ENCODE peak calls at places on chromosomes 12 and 14, in eight cellular contexts. One of them, this sample, is unnamed.
A peak's percentile ranks its signal among the peaks of the same experiment; 100 is the strongest.

GRCh38 chr12:124500232-124501079 is 67.0 kb downstream of the NCOR2 start:
- DNase-seq in ovary: no peak
- DNase-seq in body of pancreas: peak; percentile 67
- DNase-seq in astrocyte: peak; percentile 87
- DNase-seq in neuronal stem cell: peak; percentile 43
- DNase-seq in PC-3: peak; percentile 23
- DNase-seq in spleen: peak; percentile 68
- DNase-seq in aorta: no peak
- DNase-seq in this sample: no peak

GRCh38 chr12:82852529-82852928 is 165.8 kb downstream of the TMTC2 start:
- DNase-seq in ovary: no peak
- DNase-seq in spleen: no peak
- DNase-seq in PC-3: no peak
- DNase-seq in neuronal stem cell: no peak
- DNase-seq in body of pancreas: no peak
- DNase-seq in astrocyte: no peak
- DNase-seq in aorta: no peak
- DNase-seq in this sample: no peak

GRCh38 chr12:47763481-47764344 is 5.0 kb upstream of the RAPGEF3 start:
- DNase-seq in PC-3: no peak
- DNase-seq in body of pancreas: no peak
- DNase-seq in spleen: no peak
- DNase-seq in aorta: no peak
- DNase-seq in ovary: no peak
- DNase-seq in neuronal stem cell: no peak
- DNase-seq in astrocyte: no peak
- DNase-seq in this sample: no peak

GRCh38 chr12:9319044-9319841 is 111.0 kb upstream of the PZP start:
- DNase-seq in astrocyte: no peak
- DNase-seq in ovary: no peak
- DNase-seq in aorta: no peak
- DNase-seq in PC-3: no peak
- DNase-seq in body of pancreas: no peak
- DNase-seq in spleen: no peak
- DNase-seq in neuronal stem cell: no peak
- DNase-seq in this sample: no peak

GRCh38 chr14:103563089-103563620 is 395 bp downstream of the COA8 start:
- DNase-seq in PC-3: peak; percentile 60
- DNase-seq in body of pancreas: peak; percentile 74
- DNase-seq in astrocyte: no peak
- DNase-seq in ovary: no peak
- DNase-seq in neuronal stem cell: no peak
- DNase-seq in aorta: no peak
- DNase-seq in spleen: no peak
- DNase-seq in this sample: no peak

GRCh38 chr12:58567189-58567588 is 353.1 kb downstream of the LRIG3 start:
- DNase-seq in aorta: no peak
- DNase-seq in ovary: no peak
- DNase-seq in neuronal stem cell: no peak
- DNase-seq in spleen: no peak
- DNase-seq in PC-3: no peak
- DNase-seq in astrocyte: no peak
- DNase-seq in body of pancreas: no peak
- DNase-seq in this sample: no peak

GRCh38 chr12:75878382-75878720 is 153.2 kb downstream of the PHLDA1 start:
- DNase-seq in aorta: no peak
- DNase-seq in PC-3: no peak
- DNase-seq in astrocyte: no peak
- DNase-seq in body of pancreas: no peak
- DNase-seq in spleen: no peak
- DNase-seq in ovary: peak; percentile 11
- DNase-seq in neuronal stem cell: no peak
- DNase-seq in this sample: peak; percentile 82

GRCh38 chr12:7695159-7695930 is at the start of gene GDF3:
- DNase-seq in spleen: no peak
- DNase-seq in ovary: no peak
- DNase-seq in astrocyte: no peak
- DNase-seq in body of pancreas: peak; percentile 28
- DNase-seq in PC-3: no peak
- DNase-seq in aorta: no peak
- DNase-seq in neuronal stem cell: no peak
- DNase-seq in this sample: no peak

GRCh38 chr12:113299619-113300237 is 35.2 kb downstream of the SLC8B1 start:
- DNase-seq in astrocyte: peak; percentile 79
- DNase-seq in ovary: peak; percentile 78
- DNase-seq in body of pancreas: peak; percentile 62
- DNase-seq in neuronal stem cell: no peak
- DNase-seq in PC-3: peak; percentile 94
- DNase-seq in spleen: no peak
- DNase-seq in aorta: peak; percentile 88
- DNase-seq in this sample: peak; percentile 81

GRCh38 chr12:88764781-88765470 is 184.7 kb upstream of the KITLG start:
- DNase-seq in spleen: no peak
- DNase-seq in neuronal stem cell: no peak
- DNase-seq in ovary: no peak
- DNase-seq in astrocyte: peak; percentile 4
- DNase-seq in PC-3: no peak
- DNase-seq in aorta: no peak
- DNase-seq in body of pancreas: no peak
- DNase-seq in this sample: no peak

GRCh38 chr12:48788852-48789775 is at the start of gene ADCY6:
- DNase-seq in PC-3: peak; percentile 72
- DNase-seq in astrocyte: peak; percentile 65
- DNase-seq in neuronal stem cell: peak; percentile 84
- DNase-seq in spleen: peak; percentile 83
- DNase-seq in aorta: peak; percentile 93
- DNase-seq in ovary: peak; percentile 78
- DNase-seq in body of pancreas: peak; percentile 89
- DNase-seq in this sample: peak; percentile 57

DNA sequence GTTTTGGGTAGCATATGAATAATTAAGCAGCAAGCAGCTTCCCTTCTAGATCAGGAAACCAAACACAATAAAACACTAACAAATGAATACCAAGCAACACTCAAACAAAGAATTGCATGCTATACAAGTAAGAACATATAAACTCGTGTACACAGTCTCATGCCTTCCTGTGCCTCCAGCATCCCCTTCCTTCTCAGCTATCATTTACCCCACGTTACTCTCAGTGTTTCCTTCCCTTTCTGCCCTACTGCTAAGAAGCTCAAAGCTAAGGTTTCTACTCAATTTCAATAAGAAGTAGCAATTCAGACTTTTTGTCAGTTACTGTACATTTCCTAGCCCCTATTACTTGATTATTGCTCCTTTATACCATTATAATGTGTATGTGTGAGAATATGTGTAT is 81.0 kb downstream of the DUSP16 start:
- DNase-seq in neuronal stem cell: no peak
- DNase-seq in spleen: no peak
- DNase-seq in body of pancreas: no peak
- DNase-seq in PC-3: no peak
- DNase-seq in aorta: no peak
- DNase-seq in ovary: no peak
- DNase-seq in astrocyte: no peak
- DNase-seq in this sample: no peak
- H3K36me3 ChIP-seq in neuronal stem cell: peaks cover 25% of the 10 kb centered on the region
- H3K36me3 ChIP-seq in spleen: peaks cover 7% of the 10 kb centered on the region
- H3K36me3 ChIP-seq in body of pancreas: peaks cover 17% of the 10 kb centered on the region
- H3K36me3 ChIP-seq in PC-3: no peaks in the 10 kb centered on the region
- H3K36me3 ChIP-seq in aorta: peaks cover 7% of the 10 kb centered on the region
- H3K36me3 ChIP-seq in ovary: no peaks in the 10 kb centered on the region
- H3K36me3 ChIP-seq in astrocyte: peaks cover 20% of the 10 kb centered on the region
- H3K36me3 ChIP-seq in this sample: peaks cover 8% of the 10 kb centered on the region

GRCh38 chr14:100747021-100747586 is 20.4 kb downstream of the DLK1 start:
- DNase-seq in aorta: peak; percentile 41
- DNase-seq in PC-3: peak; percentile 95
- DNase-seq in spleen: peak; percentile 47
- DNase-seq in body of pancreas: peak; percentile 42
- DNase-seq in astrocyte: peak; percentile 98
- DNase-seq in neuronal stem cell: no peak
- DNase-seq in ovary: no peak
- DNase-seq in this sample: peak; percentile 73
- H3K27ac ChIP-seq in aorta: no peak overlapping the region
- H3K27ac ChIP-seq in PC-3: peak overlapping the region; percentile 63
- H3K27ac ChIP-seq in spleen: no peak overlapping the region
- H3K27ac ChIP-seq in body of pancreas: no peak overlapping the region
- H3K27ac ChIP-seq in astrocyte: no peak overlapping the region
- H3K27ac ChIP-seq in neuronal stem cell: no peak overlapping the region
- H3K27ac ChIP-seq in ovary: no peak overlapping the region
- H3K27ac ChIP-seq in this sample: no peak overlapping the region

GRCh38 chr14:60760648-60761364 is 26.2 kb downstream of the MNAT1 start:
- DNase-seq in PC-3: peak; percentile 94
- DNase-seq in aorta: no peak
- DNase-seq in astrocyte: no peak
- DNase-seq in spleen: no peak
- DNase-seq in ovary: no peak
- DNase-seq in body of pancreas: peak; percentile 22
- DNase-seq in neuronal stem cell: no peak
- DNase-seq in this sample: no peak
- H3K4me3 ChIP-seq in PC-3: no peak overlapping the region
- H3K4me3 ChIP-seq in aorta: no peak overlapping the region
- H3K4me3 ChIP-seq in astrocyte: no peak overlapping the region
- H3K4me3 ChIP-seq in spleen: no peak overlapping the region
- H3K4me3 ChIP-seq in ovary: no peak overlapping the region
- H3K4me3 ChIP-seq in body of pancreas: no peak overlapping the region
- H3K4me3 ChIP-seq in neuronal stem cell: no peak overlapping the region
- H3K4me3 ChIP-seq in this sample: no peak overlapping the region

GRCh38 chr12:105141320-105141918 is 33.9 kb downstream of the WASHC4 start:
- DNase-seq in astrocyte: no peak
- DNase-seq in body of pancreas: no peak
- DNase-seq in aorta: no peak
- DNase-seq in PC-3: no peak
- DNase-seq in spleen: no peak
- DNase-seq in ovary: no peak
- DNase-seq in neuronal stem cell: no peak
- DNase-seq in this sample: no peak

DNA sequence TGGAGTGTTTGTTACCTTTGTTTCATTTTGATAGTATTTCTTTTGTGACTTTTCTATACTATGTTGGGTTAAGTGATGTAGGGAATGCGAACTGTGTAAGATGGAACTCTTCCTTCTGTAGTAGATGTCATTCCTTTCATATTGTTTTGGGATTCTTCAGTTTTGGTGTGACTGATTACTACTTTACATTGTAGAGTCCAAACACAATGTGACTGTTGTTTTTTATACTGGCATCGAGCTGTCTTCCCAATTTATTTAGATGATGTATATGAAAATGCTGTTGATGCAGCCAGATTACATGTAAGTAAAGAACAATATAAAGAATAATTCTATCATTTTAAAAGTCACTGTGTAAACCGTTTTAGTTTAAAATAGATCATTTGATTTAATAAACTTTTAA is 34.7 kb downstream of the WASHC4 start:
- DNase-seq in astrocyte: no peak
- DNase-seq in spleen: no peak
- DNase-seq in PC-3: no peak
- DNase-seq in aorta: no peak
- DNase-seq in ovary: no peak
- DNase-seq in neuronal stem cell: no peak
- DNase-seq in body of pancreas: no peak
- DNase-seq in this sample: no peak
- H3K36me3 ChIP-seq in astrocyte: peaks cover 57% of the 10 kb centered on the region
- H3K36me3 ChIP-seq in spleen: no peaks in the 10 kb centered on the region
- H3K36me3 ChIP-seq in PC-3: peaks cover 47% of the 10 kb centered on the region
- H3K36me3 ChIP-seq in aorta: no peaks in the 10 kb centered on the region
- H3K36me3 ChIP-seq in ovary: no peaks in the 10 kb centered on the region
- H3K36me3 ChIP-seq in neuronal stem cell: no peaks in the 10 kb centered on the region
- H3K36me3 ChIP-seq in body of pancreas: peaks cover 18% of the 10 kb centered on the region
- H3K36me3 ChIP-seq in this sample: peaks cover 61% of the 10 kb centered on the region

GRCh38 chr12:14884458-14884878 is 1.2 kb downstream of the MGP start:
- DNase-seq in body of pancreas: peak; percentile 87
- DNase-seq in aorta: peak; percentile 91
- DNase-seq in spleen: peak; percentile 91
- DNase-seq in neuronal stem cell: no peak
- DNase-seq in ovary: peak; percentile 88
- DNase-seq in astrocyte: peak; percentile 86
- DNase-seq in PC-3: peak; percentile 67
- DNase-seq in this sample: peak; percentile 91

GRCh38 chr12:14880890-14881453 is 4.7 kb downstream of the MGP start:
- DNase-seq in PC-3: no peak
- DNase-seq in spleen: no peak
- DNase-seq in ovary: no peak
- DNase-seq in neuronal stem cell: no peak
- DNase-seq in astrocyte: no peak
- DNase-seq in body of pancreas: no peak
- DNase-seq in aorta: no peak
- DNase-seq in this sample: no peak

GRCh38 chr12:14886271-14886670 is 617 bp upstream of the MGP start:
- DNase-seq in spleen: no peak
- DNase-seq in aorta: no peak
- DNase-seq in body of pancreas: no peak
- DNase-seq in astrocyte: no peak
- DNase-seq in PC-3: peak; percentile 39
- DNase-seq in ovary: no peak
- DNase-seq in neuronal stem cell: no peak
- DNase-seq in this sample: no peak

GRCh38 chr12:14885718-14886201 is at the start of gene MGP:
- DNase-seq in body of pancreas: peak; percentile 50
- DNase-seq in PC-3: peak; percentile 78
- DNase-seq in spleen: no peak
- DNase-seq in aorta: peak; percentile 77
- DNase-seq in neuronal stem cell: no peak
- DNase-seq in astrocyte: peak; percentile 89
- DNase-seq in ovary: peak; percentile 50
- DNase-seq in this sample: peak; percentile 17

DNA sequence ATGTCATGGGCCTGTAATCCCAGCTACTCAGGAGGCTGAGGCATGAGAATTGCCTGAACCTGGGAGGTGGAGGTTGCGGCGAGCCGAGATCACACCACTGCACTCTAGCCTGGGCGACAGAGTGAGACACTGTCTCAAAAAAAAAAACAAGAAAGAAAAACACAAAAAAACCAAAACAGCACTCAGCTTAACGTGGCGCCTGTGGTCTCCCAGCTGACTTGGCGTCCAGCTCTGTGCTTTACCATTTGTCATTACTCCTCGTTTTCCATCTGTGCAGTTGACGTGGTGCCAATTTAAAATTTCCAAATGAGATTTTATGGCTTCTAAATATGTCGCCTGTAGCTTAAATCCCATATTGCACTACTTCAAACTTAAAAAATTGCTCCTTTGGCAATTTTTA is 2.0 kb downstream of the MGP start:
- DNase-seq in astrocyte: no peak
- DNase-seq in body of pancreas: no peak
- DNase-seq in aorta: no peak
- DNase-seq in ovary: no peak
- DNase-seq in spleen: no peak
- DNase-seq in neuronal stem cell: no peak
- DNase-seq in PC-3: no peak
- DNase-seq in this sample: no peak
- H3K27ac ChIP-seq in astrocyte: no peak overlapping the region
- H3K27ac ChIP-seq in body of pancreas: no peak overlapping the region
- H3K27ac ChIP-seq in aorta: peak overlapping the region; percentile 71
- H3K27ac ChIP-seq in ovary: peak overlapping the region; percentile 26
- H3K27ac ChIP-seq in spleen: no peak overlapping the region
- H3K27ac ChIP-seq in neuronal stem cell: no peak overlapping the region
- H3K27ac ChIP-seq in PC-3: no peak overlapping the region
- H3K27ac ChIP-seq in this sample: no peak overlapping the region

This sample was measured in brain microvascular endothelial cell.